ENCODE peak calls at places on chromosomes 4 and X, in four cellular contexts. O, Y, W and J are unnamed samples.

GRCh38 chr4:86319390-86319789 is 40.5 kb downstream of the MAPK10 start:
- DNase-seq in Y (peak; percentile 76), O (no peak), W (no peak), J (no peak)

GRCh38 chrX:1397441-1397840 is 5.5 kb upstream of the SLC25A6 start:
- DNase-seq in W (no peak), O (no peak), Y (no peak), J (no peak)

GRCh38 chr4:88320174-88320779 is 35.9 kb upstream of the PPM1K start:
- DNase-seq in W (no peak), Y (peak; percentile 48), O (peak; percentile 19), J (peak; percentile 51)

GRCh38 chrX:16750136-16750535 is 30.7 kb downstream of the SYAP1 start:
- DNase-seq in W (no peak), O (peak; percentile 35), Y (no peak), J (no peak)

GRCh38 chrX:27976284-27976683 is 5.0 kb downstream of the DCAF8L1 start:
- DNase-seq in Y (no peak), W (no peak), O (peak; percentile 23), J (no peak)

GRCh38 chr4:171814545-171814944 is 1.3 kb downstream of the GALNTL6 start:
- DNase-seq in W (no peak), O (no peak), Y (no peak), J (peak; percentile 7)

GRCh38 chr4:52822583-52823477 is 39.3 kb upstream of the RASL11B start:
- DNase-seq in W (no peak), O (peak; percentile 87), Y (peak; percentile 86), J (no peak)

GRCh38 chr4:94782707-94783106 is 25.0 kb downstream of the BMPR1B start:
- DNase-seq in W (no peak), Y (no peak), O (no peak), J (no peak)

GRCh38 chr4:2269206-2269531 is 7.3 kb upstream of the MXD4 start:
- DNase-seq in Y (no peak), O (no peak), W (no peak), J (no peak)

GRCh38 chr4:53804719-53805118 is 213.4 kb upstream of the LNX1 start:
- DNase-seq in O (no peak), W (no peak), Y (peak; percentile 63), J (peak; percentile 78)

GRCh38 chr4:139278956-139279722 is 886 bp downstream of the MGARP start:
- DNase-seq in O (peak; percentile 41), W (peak; percentile 52), Y (no peak), J (peak; percentile 7)

GRCh38 chr4:167218022-167218608 is 16.2 kb downstream of the SPOCK3 start:
- DNase-seq in Y (peak; percentile 45), W (no peak), O (no peak), J (peak; percentile 66)

GRCh38 chr4:9893329-9894108 is 112.1 kb downstream of the DRD5 start:
- DNase-seq in Y (no peak), W (no peak), O (no peak), J (no peak)

GRCh38 chr4:116439330-116439729 is 646.0 kb downstream of the TRAM1L1 start:
- DNase-seq in O (no peak), Y (no peak), W (no peak), J (no peak)

GRCh38 chr4:907691-908437 is 24.3 kb downstream of the GAK start:
- DNase-seq in O (peak; percentile 18), Y (no peak), W (no peak), J (no peak)

GRCh38 chr4:77862478-77863216 is at the start of gene MRPL1:
- DNase-seq in W (peak; percentile 96), Y (peak; percentile 97), O (peak; percentile 96), J (peak; percentile 96)

GRCh38 chr4:127788517-127788916 is 6.4 kb downstream of the HSPA4L start:
- DNase-seq in Y (peak; percentile 18), O (no peak), W (no peak), J (peak; percentile 35)

GRCh38 chrX:2875798-2876399 is 47.2 kb downstream of the GYG2 start:
- DNase-seq in Y (no peak), O (peak; percentile 27), W (no peak), J (peak; percentile 32)

GRCh38 chr4:2269618-2270163 is 7.8 kb upstream of the MXD4 start:
- DNase-seq in W (no peak), Y (no peak), O (no peak), J (no peak)